ENCODE peak calls at places on chromosomes 7 and 10, in eight cellular contexts. A is iPS-NIHi11; V is brain microvascular endothelial cell; F is H54; J is activated effector memory CD4-positive, alpha-beta T cell treated with anti-CD3 and anti-CD28 coated beads, Interleukin-2, amount 50 U/mL, for 16 hours; N is fibroblast of villous mesenchyme; W is dermis microvascular lymphatic vessel endothelial cell; Y is A549. I is an unnamed sample.

GRCh38 chr10:11668847-11669610 is 57.6 kb upstream of the USP6NL start:
- DNase-seq in A (no peak), V (no peak), F (no peak), J (no peak), N (no peak), W (no peak), Y (no peak), I (no peak)

GRCh38 chr10:110625951-110626855 is 17.9 kb upstream of the RBM20 start:
- DNase-seq in A (no peak), V (no peak), F (no peak), J (no peak), N (no peak), W (no peak), Y (no peak), I (no peak)

GRCh38 chr7:131327049-131327625 is 539 bp upstream of the MKLN1 start:
- DNase-seq in A (peak), V (peak), F (peak), J (no peak), N (peak), W (no peak), Y (peak), I (peak)

GRCh38 chr10:34702093-34702952 is 112.8 kb downstream of the PARD3 start:
- DNase-seq in A (no peak), V (no peak), F (no peak), J (no peak), N (no peak), W (no peak), Y (no peak), I (no peak)

GRCh38 chr7:33876600-33877274 is 28.6 kb upstream of the BMPER start:
- DNase-seq in A (no peak), V (no peak), F (no peak), J (no peak), N (peak), W (no peak), Y (no peak), I (no peak)

GRCh38 chr7:41924798-41925197 is 221.9 kb upstream of the INHBA start:
- DNase-seq in A (no peak), V (no peak), F (no peak), J (no peak), N (no peak), W (no peak), Y (no peak), I (no peak)

GRCh38 chr10:2214805-2215204 is 477.5 kb upstream of the ADARB2 start:
- DNase-seq in A (no peak), V (no peak), F (no peak), J (no peak), N (no peak), W (no peak), Y (no peak), I (no peak)

GRCh38 chr7:35630573-35630972 is 64.4 kb downstream of the HERPUD2 start:
- DNase-seq in A (no peak), V (peak), F (peak), J (no peak), N (peak), W (no peak), Y (no peak), I (no peak)

GRCh38 chr10:124341768-124342135 is 77.0 kb downstream of the OAT start:
- DNase-seq in A (no peak), V (no peak), F (no peak), J (no peak), N (no peak), W (no peak), Y (no peak), I (no peak)

GRCh38 chr7:77866791-77867190 is 68.2 kb downstream of the PHTF2 start:
- DNase-seq in A (no peak), V (no peak), F (no peak), J (no peak), N (peak), W (peak), Y (peak), I (peak)

GRCh38 chr7:1899951-1900762 is 230.1 kb downstream of the ELFN1 start:
- DNase-seq in A (no peak), V (no peak), F (no peak), J (no peak), N (no peak), W (no peak), Y (no peak), I (no peak)

GRCh38 chr7:46932656-46933424 is 649.1 kb downstream of the TNS3 start:
- DNase-seq in A (no peak), V (peak), F (no peak), J (no peak), N (peak), W (no peak), Y (no peak), I (no peak)

GRCh38 chr7:77687747-77688144 is 8.5 kb upstream of the RSBN1L start:
- DNase-seq in A (no peak), V (no peak), F (no peak), J (no peak), N (no peak), W (no peak), Y (no peak), I (no peak)

GRCh38 chr7:29989257-29989995 is at the start of gene SCRN1:
- DNase-seq in A (peak), V (no peak), F (peak), J (peak), N (peak), W (no peak), Y (peak), I (peak)

GRCh38 chr10:123562387-123562786 is 103.8 kb upstream of the GPR26 start:
- DNase-seq in A (no peak), V (no peak), F (no peak), J (no peak), N (no peak), W (no peak), Y (no peak), I (no peak)

GRCh38 chr7:18855796-18856195 is 261.6 kb downstream of the TWIST1 start:
- DNase-seq in A (no peak), V (peak), F (no peak), J (no peak), N (peak), W (no peak), Y (no peak), I (no peak)

GRCh38 chr10:110083884-110084283 is 76.1 kb downstream of the ADD3 start:
- DNase-seq in A (no peak), V (peak), F (no peak), J (no peak), N (peak), W (no peak), Y (no peak), I (no peak)

GRCh38 chr10:113019096-113019495 is 69.0 kb downstream of the TCF7L2 start:
- DNase-seq in A (no peak), V (no peak), F (no peak), J (no peak), N (no peak), W (no peak), Y (no peak), I (no peak)

GRCh38 chr7:137882261-137882668 is 35.5 kb upstream of the DGKI start:
- DNase-seq in A (no peak), V (peak), F (peak), J (no peak), N (peak), W (no peak), Y (peak), I (no peak)

GRCh38 chr7:33669251-33669670 is 236.1 kb upstream of the BMPER start:
- DNase-seq in A (no peak), V (peak), F (no peak), J (no peak), N (no peak), W (peak), Y (no peak), I (peak)

GRCh38 chr7:139358541-139359365 is 941 bp upstream of the LUC7L2 start:
- DNase-seq in A (peak), V (no peak), F (no peak), J (peak), N (peak), W (peak), Y (peak), I (peak)

GRCh38 chr10:98419456-98420261 is 4.7 kb upstream of the PYROXD2 start:
- DNase-seq in A (no peak), V (no peak), F (no peak), J (no peak), N (no peak), W (no peak), Y (no peak), I (no peak)

GRCh38 chr10:71975891-71976725 is 11.9 kb downstream of the CHST3 start:
- DNase-seq in A (no peak), V (peak), F (peak), J (no peak), N (peak), W (no peak), Y (peak), I (no peak)

GRCh38 chr10:118458957-118459641 is 117.0 kb upstream of the FAM204A start:
- DNase-seq in A (no peak), V (no peak), F (no peak), J (no peak), N (no peak), W (no peak), Y (no peak), I (no peak)

GRCh38 chr10:119395287-119396007 is 147.1 kb downstream of the RGS10 start:
- DNase-seq in A (peak), V (peak), F (no peak), J (no peak), N (peak), W (peak), Y (no peak), I (no peak)

GRCh38 chr7:117993377-117994003 is 120.2 kb upstream of the CTTNBP2 start:
- DNase-seq in A (peak), V (peak), F (peak), J (no peak), N (peak), W (no peak), Y (peak), I (peak)

GRCh38 chr10:27783660-27784059 is 38.0 kb upstream of the MKX start:
- DNase-seq in A (peak), V (peak), F (peak), J (no peak), N (peak), W (peak), Y (peak), I (peak)

GRCh38 chr7:88002617-88003016 is 68.6 kb downstream of the ADAM22 start:
- DNase-seq in A (no peak), V (no peak), F (no peak), J (no peak), N (no peak), W (no peak), Y (no peak), I (no peak)